ENCODE peak calls at places on chromosomes 2 and 18, in four cellular contexts. One of them, this sample, is unnamed.

GRCh38 chr2:206105038-206105437 is 19.1 kb upstream of the INO80D start:
- DNase-seq in small intestine: no peak
- DNase-seq in caudate nucleus: no peak
- DNase-seq in NCI-H2081: no peak
- DNase-seq in this sample: no peak

GRCh38 chr18:58077329-58077728 is 33.3 kb downstream of the NEDD4L start:
- DNase-seq in NCI-H2081: no peak
- DNase-seq in small intestine: no peak
- DNase-seq in caudate nucleus: no peak
- DNase-seq in this sample: no peak

GRCh38 chr2:54630841-54631497 is 92.5 kb upstream of the EML6 start:
- DNase-seq in caudate nucleus: no peak
- DNase-seq in NCI-H2081: no peak
- DNase-seq in small intestine: no peak
- DNase-seq in this sample: no peak

GRCh38 chr2:69493268-69493667 is 56.0 kb upstream of the NFU1 start:
- DNase-seq in caudate nucleus: peak
- DNase-seq in NCI-H2081: peak
- DNase-seq in small intestine: peak
- DNase-seq in this sample: no peak

GRCh38 chr2:10620481-10620880 is 69.3 kb downstream of the NOL10 start:
- DNase-seq in NCI-H2081: no peak
- DNase-seq in caudate nucleus: no peak
- DNase-seq in small intestine: peak
- DNase-seq in this sample: peak

GRCh38 chr2:187826023-187826422 is 271.8 kb upstream of the TFPI start:
- DNase-seq in NCI-H2081: no peak
- DNase-seq in caudate nucleus: no peak
- DNase-seq in small intestine: no peak
- DNase-seq in this sample: no peak

GRCh38 chr2:19301706-19302105 is 56.7 kb downstream of the OSR1 start:
- DNase-seq in small intestine: no peak
- DNase-seq in NCI-H2081: no peak
- DNase-seq in caudate nucleus: no peak
- DNase-seq in this sample: no peak

GRCh38 chr2:190635781-190636180 is 13.1 kb upstream of the NAB1 start:
- DNase-seq in caudate nucleus: no peak
- DNase-seq in NCI-H2081: no peak
- DNase-seq in small intestine: no peak
- DNase-seq in this sample: peak

GRCh38 chr2:136376211-136376610 is 258.3 kb upstream of the CXCR4 start:
- DNase-seq in small intestine: no peak
- DNase-seq in caudate nucleus: no peak
- DNase-seq in NCI-H2081: no peak
- DNase-seq in this sample: no peak

GRCh38 chr2:122328811-122329210 is 573.4 kb downstream of the TSN start:
- DNase-seq in NCI-H2081: no peak
- DNase-seq in small intestine: no peak
- DNase-seq in caudate nucleus: no peak
- DNase-seq in this sample: no peak

GRCh38 chr18:49230331-49230730 is 230.1 kb downstream of the DYM start:
- DNase-seq in NCI-H2081: no peak
- DNase-seq in caudate nucleus: no peak
- DNase-seq in small intestine: no peak
- DNase-seq in this sample: no peak

GRCh38 chr2:64645014-64645418 is 8.7 kb downstream of the SERTAD2 start:
- DNase-seq in NCI-H2081: peak
- DNase-seq in small intestine: peak
- DNase-seq in caudate nucleus: no peak
- DNase-seq in this sample: no peak

GRCh38 chr2:50512397-50512796 is 519.5 kb downstream of the NRXN1 start:
- DNase-seq in small intestine: no peak
- DNase-seq in NCI-H2081: no peak
- DNase-seq in caudate nucleus: no peak
- DNase-seq in this sample: no peak

GRCh38 chr18:419542-420175 is 80.8 kb downstream of the COLEC12 start:
- DNase-seq in caudate nucleus: no peak
- DNase-seq in small intestine: no peak
- DNase-seq in NCI-H2081: no peak
- DNase-seq in this sample: no peak

GRCh38 chr2:55168221-55169154 is 63.6 kb downstream of the CLHC1 start:
- DNase-seq in NCI-H2081: peak
- DNase-seq in small intestine: peak
- DNase-seq in caudate nucleus: peak
- DNase-seq in this sample: peak

GRCh38 chr2:105869318-105869717 is 124.6 kb downstream of the NCK2 start:
- DNase-seq in small intestine: no peak
- DNase-seq in NCI-H2081: no peak
- DNase-seq in caudate nucleus: no peak
- DNase-seq in this sample: no peak

GRCh38 chr2:160039166-160039903 is 23.1 kb downstream of the PLA2R1 start:
- DNase-seq in small intestine: no peak
- DNase-seq in NCI-H2081: peak
- DNase-seq in caudate nucleus: no peak
- DNase-seq in this sample: no peak

GRCh38 chr2:177281400-177282021 is 17.0 kb upstream of the NFE2L2 start:
- DNase-seq in NCI-H2081: no peak
- DNase-seq in caudate nucleus: no peak
- DNase-seq in small intestine: no peak
- DNase-seq in this sample: no peak

GRCh38 chr2:128195435-128195984 is 104.5 kb downstream of the UGGT1 start:
- DNase-seq in small intestine: peak
- DNase-seq in caudate nucleus: no peak
- DNase-seq in NCI-H2081: no peak
- DNase-seq in this sample: no peak

GRCh38 chr2:58594175-58594574 is 353.1 kb upstream of the FANCL start:
- DNase-seq in small intestine: no peak
- DNase-seq in caudate nucleus: no peak
- DNase-seq in NCI-H2081: peak
- DNase-seq in this sample: no peak

GRCh38 chr2:112629823-112630222 is 15.9 kb upstream of the SLC20A1 start:
- DNase-seq in NCI-H2081: no peak
- DNase-seq in small intestine: no peak
- DNase-seq in caudate nucleus: no peak
- DNase-seq in this sample: no peak

GRCh38 chr2:150144546-150145305 is 342.7 kb downstream of the RND3 start:
- DNase-seq in NCI-H2081: no peak
- DNase-seq in small intestine: no peak
- DNase-seq in caudate nucleus: no peak
- DNase-seq in this sample: no peak

GRCh38 chr2:99821572-99822369 is 320.6 kb downstream of the AFF3 start:
- DNase-seq in NCI-H2081: no peak
- DNase-seq in caudate nucleus: no peak
- DNase-seq in small intestine: no peak
- DNase-seq in this sample: no peak

GRCh38 chr2:159904565-159905281 is 106.7 kb upstream of the CD302 start:
- DNase-seq in NCI-H2081: no peak
- DNase-seq in caudate nucleus: no peak
- DNase-seq in small intestine: peak
- DNase-seq in this sample: peak

GRCh38 chr2:106607371-106607770 is 120.2 kb downstream of the CD8B2 start:
- DNase-seq in caudate nucleus: no peak
- DNase-seq in small intestine: no peak
- DNase-seq in NCI-H2081: no peak
- DNase-seq in this sample: no peak

GRCh38 chr2:45705233-45705632 is 53.8 kb downstream of the PRKCE start:
- DNase-seq in NCI-H2081: no peak
- DNase-seq in caudate nucleus: no peak
- DNase-seq in small intestine: no peak
- DNase-seq in this sample: no peak

GRCh38 chr2:231050018-231050901 is 6.4 kb upstream of the PSMD1 start:
- DNase-seq in caudate nucleus: peak
- DNase-seq in NCI-H2081: no peak
- DNase-seq in small intestine: peak
- DNase-seq in this sample: no peak

GRCh38 chr2:189116059-189116458 is 63.5 kb downstream of the COL5A2 start:
- DNase-seq in NCI-H2081: no peak
- DNase-seq in caudate nucleus: no peak
- DNase-seq in small intestine: no peak
- DNase-seq in this sample: no peak

GRCh38 chr2:72276876-72277275 is 129.2 kb upstream of the CYP26B1 start:
- DNase-seq in caudate nucleus: no peak
- DNase-seq in small intestine: no peak
- DNase-seq in NCI-H2081: no peak
- DNase-seq in this sample: no peak

GRCh38 chr2:211611061-211611518 is 927.5 kb downstream of the ERBB4 start:
- DNase-seq in small intestine: peak
- DNase-seq in caudate nucleus: no peak
- DNase-seq in NCI-H2081: peak
- DNase-seq in this sample: no peak

GRCh38 chr2:101330253-101330921 is 21.9 kb upstream of the RNF149 start:
- DNase-seq in small intestine: peak
- DNase-seq in NCI-H2081: no peak
- DNase-seq in caudate nucleus: peak
- DNase-seq in this sample: no peak

GRCh38 chr2:197599285-197599965 is 76.0 kb downstream of the RFTN2 start:
- DNase-seq in NCI-H2081: no peak
- DNase-seq in small intestine: no peak
- DNase-seq in caudate nucleus: no peak
- DNase-seq in this sample: peak

GRCh38 chr2:43158259-43158880 is 68.0 kb downstream of the ZFP36L2 start:
- DNase-seq in NCI-H2081: no peak
- DNase-seq in small intestine: peak
- DNase-seq in caudate nucleus: no peak
- DNase-seq in this sample: peak

GRCh38 chr2:127747621-127748020 is 46.3 kb downstream of the SFT2D3 start:
- DNase-seq in caudate nucleus: no peak
- DNase-seq in small intestine: no peak
- DNase-seq in NCI-H2081: no peak
- DNase-seq in this sample: no peak